ENCODE peak calls at places on chromosomes 3 and 15, in six cellular contexts. One of them, this sample, is unnamed.

GRCh38 chr15:90970274-90970673 is 15.6 kb downstream of the RCCD1 start:
- DNase-seq in astrocyte of the spinal cord: no peak
- DNase-seq in fibroblast of pulmonary artery: no peak
- DNase-seq in HFF-Myc: no peak
- DNase-seq in NB4: peak
- DNase-seq in A549: no peak
- DNase-seq in this sample: no peak

GRCh38 chr3:126926684-126927404 is 56.1 kb upstream of the PLXNA1 start:
- DNase-seq in astrocyte of the spinal cord: peak
- DNase-seq in fibroblast of pulmonary artery: peak
- DNase-seq in HFF-Myc: no peak
- DNase-seq in NB4: no peak
- DNase-seq in A549: peak
- DNase-seq in this sample: peak

GRCh38 chr3:172447611-172448579 is at the start of gene GHSR:
- DNase-seq in astrocyte of the spinal cord: no peak
- DNase-seq in fibroblast of pulmonary artery: no peak
- DNase-seq in HFF-Myc: no peak
- DNase-seq in NB4: no peak
- DNase-seq in A549: no peak
- DNase-seq in this sample: no peak

GRCh38 chr3:111040959-111041358 is 30.7 kb upstream of the NECTIN3 start:
- DNase-seq in astrocyte of the spinal cord: no peak
- DNase-seq in fibroblast of pulmonary artery: no peak
- DNase-seq in HFF-Myc: no peak
- DNase-seq in NB4: no peak
- DNase-seq in A549: no peak
- DNase-seq in this sample: no peak

GRCh38 chr15:50107591-50108408 is 11.2 kb downstream of the ATP8B4 start:
- DNase-seq in astrocyte of the spinal cord: no peak
- DNase-seq in fibroblast of pulmonary artery: no peak
- DNase-seq in HFF-Myc: no peak
- DNase-seq in NB4: peak
- DNase-seq in A549: no peak
- DNase-seq in this sample: no peak

GRCh38 chr3:41418961-41419691 is 219.8 kb downstream of the CTNNB1 start:
- DNase-seq in astrocyte of the spinal cord: peak
- DNase-seq in fibroblast of pulmonary artery: peak
- DNase-seq in HFF-Myc: no peak
- DNase-seq in NB4: peak
- DNase-seq in A549: peak
- DNase-seq in this sample: peak

GRCh38 chr3:67706934-67707333 is 52.5 kb upstream of the SUCLG2 start:
- DNase-seq in astrocyte of the spinal cord: peak
- DNase-seq in fibroblast of pulmonary artery: peak
- DNase-seq in HFF-Myc: no peak
- DNase-seq in NB4: no peak
- DNase-seq in A549: no peak
- DNase-seq in this sample: no peak

GRCh38 chr15:60358935-60359672 is 38.7 kb downstream of the ANXA2 start:
- DNase-seq in astrocyte of the spinal cord: peak
- DNase-seq in fibroblast of pulmonary artery: peak
- DNase-seq in HFF-Myc: no peak
- DNase-seq in NB4: no peak
- DNase-seq in A549: no peak
- DNase-seq in this sample: peak

GRCh38 chr3:42906085-42906904 is at the start of gene ZNF662:
- DNase-seq in astrocyte of the spinal cord: peak
- DNase-seq in fibroblast of pulmonary artery: peak
- DNase-seq in HFF-Myc: no peak
- DNase-seq in NB4: no peak
- DNase-seq in A549: no peak
- DNase-seq in this sample: peak

GRCh38 chr3:25344609-25345008 is 83.5 kb upstream of the RARB start:
- DNase-seq in astrocyte of the spinal cord: no peak
- DNase-seq in fibroblast of pulmonary artery: no peak
- DNase-seq in HFF-Myc: no peak
- DNase-seq in NB4: no peak
- DNase-seq in A549: no peak
- DNase-seq in this sample: no peak

GRCh38 chr15:36964626-36965025 is 135.7 kb downstream of the MEIS2 start:
- DNase-seq in astrocyte of the spinal cord: no peak
- DNase-seq in fibroblast of pulmonary artery: no peak
- DNase-seq in HFF-Myc: no peak
- DNase-seq in NB4: no peak
- DNase-seq in A549: no peak
- DNase-seq in this sample: no peak

GRCh38 chr15:36965561-36966342 is 134.6 kb downstream of the MEIS2 start:
- DNase-seq in astrocyte of the spinal cord: peak
- DNase-seq in fibroblast of pulmonary artery: peak
- DNase-seq in HFF-Myc: no peak
- DNase-seq in NB4: no peak
- DNase-seq in A549: no peak
- DNase-seq in this sample: no peak

GRCh38 chr15:36966704-36967103 is 133.6 kb downstream of the MEIS2 start:
- DNase-seq in astrocyte of the spinal cord: no peak
- DNase-seq in fibroblast of pulmonary artery: no peak
- DNase-seq in HFF-Myc: no peak
- DNase-seq in NB4: no peak
- DNase-seq in A549: no peak
- DNase-seq in this sample: no peak

GRCh38 chr15:36970522-36970921 is 129.8 kb downstream of the MEIS2 start:
- DNase-seq in astrocyte of the spinal cord: no peak
- DNase-seq in fibroblast of pulmonary artery: no peak
- DNase-seq in HFF-Myc: no peak
- DNase-seq in NB4: no peak
- DNase-seq in A549: no peak
- DNase-seq in this sample: no peak

DNA sequence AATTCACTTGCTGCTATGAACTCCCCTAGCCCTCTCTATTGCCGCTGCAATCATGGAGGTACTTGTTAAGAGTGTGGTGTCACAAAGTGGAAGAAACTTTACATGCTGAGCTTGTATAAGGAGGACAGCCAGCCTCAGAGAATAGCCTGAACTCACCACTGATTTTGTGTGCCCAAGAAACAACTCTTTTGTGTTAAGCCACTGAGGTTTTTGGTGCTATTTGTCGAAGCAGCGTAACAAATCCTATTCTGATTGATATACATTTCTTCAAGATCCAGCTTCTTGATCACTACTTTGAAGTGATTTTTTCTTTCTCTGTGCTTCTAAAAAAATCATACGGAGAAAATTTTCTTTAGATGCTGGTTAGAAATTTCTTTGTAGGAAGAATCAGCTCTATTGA is 132.4 kb downstream of the MEIS2 start:
- DNase-seq in astrocyte of the spinal cord: no peak
- DNase-seq in fibroblast of pulmonary artery: no peak
- DNase-seq in HFF-Myc: no peak
- DNase-seq in NB4: no peak
- DNase-seq in A549: no peak
- DNase-seq in this sample: no peak
- TF ChIP-seq CTCF in astrocyte of the spinal cord: no peak
- TF ChIP-seq CTCF in fibroblast of pulmonary artery: no peak
- TF ChIP-seq CTCF in HFF-Myc: no peak
- TF ChIP-seq CTCF in NB4: no peak
- TF ChIP-seq CTCF in A549: no peak
- TF ChIP-seq CTCF in this sample: no peak

DNA sequence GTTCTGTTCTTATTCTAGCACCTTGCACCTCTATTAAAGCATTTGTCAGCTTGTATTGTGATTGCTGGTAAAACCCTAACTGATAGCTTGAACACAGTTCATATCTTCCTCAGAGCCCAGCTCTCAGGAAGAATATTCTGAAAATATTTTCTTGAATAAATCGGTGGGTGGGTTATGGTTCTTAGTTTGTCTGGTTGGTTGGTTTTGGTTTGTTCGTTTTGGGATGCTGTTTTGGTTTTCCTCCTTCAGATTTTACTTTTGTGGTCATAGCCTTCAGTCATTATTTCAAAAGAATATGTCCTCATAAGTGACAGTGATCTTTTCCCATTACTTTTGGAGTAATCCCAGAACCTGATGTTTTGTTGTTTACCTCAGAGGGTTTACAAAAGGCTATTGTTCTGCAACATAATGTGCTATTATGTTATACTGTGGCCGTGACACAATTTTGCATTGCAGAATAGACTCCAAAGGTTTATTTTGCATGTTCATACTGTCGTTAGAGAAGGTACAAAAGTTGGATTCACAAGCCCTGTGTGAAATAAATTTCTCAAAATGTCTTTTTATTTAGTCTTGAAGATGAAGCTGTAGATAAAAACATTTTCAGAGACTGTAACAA is 2.7 kb upstream of the TMEM87A start:
- DNase-seq in astrocyte of the spinal cord: no peak
- DNase-seq in fibroblast of pulmonary artery: no peak
- DNase-seq in HFF-Myc: no peak
- DNase-seq in NB4: peak
- DNase-seq in A549: no peak
- DNase-seq in this sample: peak
- H3K4me3 ChIP-seq in astrocyte of the spinal cord: no peak
- H3K4me3 ChIP-seq in fibroblast of pulmonary artery: peak
- H3K4me3 ChIP-seq in HFF-Myc: peak
- H3K4me3 ChIP-seq in NB4: peak
- H3K4me3 ChIP-seq in A549: no peak
- H3K4me3 ChIP-seq in this sample: no peak

GRCh38 chr3:184334470-184335158 is 2.8 kb upstream of the FAM131A start:
- DNase-seq in astrocyte of the spinal cord: peak
- DNase-seq in fibroblast of pulmonary artery: peak
- DNase-seq in HFF-Myc: no peak
- DNase-seq in NB4: no peak
- DNase-seq in A549: peak
- DNase-seq in this sample: no peak
- TF ChIP-seq CTCF in astrocyte of the spinal cord: no peak
- TF ChIP-seq CTCF in fibroblast of pulmonary artery: no peak
- TF ChIP-seq CTCF in HFF-Myc: no peak
- TF ChIP-seq CTCF in NB4: no peak
- TF ChIP-seq CTCF in A549: no peak
- TF ChIP-seq CTCF in this sample: no peak

GRCh38 chr3:181719298-181719859 is 7.7 kb downstream of the SOX2 start:
- DNase-seq in astrocyte of the spinal cord: peak
- DNase-seq in fibroblast of pulmonary artery: no peak
- DNase-seq in HFF-Myc: no peak
- DNase-seq in NB4: no peak
- DNase-seq in A549: no peak
- DNase-seq in this sample: no peak
- H3K4me3 ChIP-seq in astrocyte of the spinal cord: peak
- H3K4me3 ChIP-seq in fibroblast of pulmonary artery: no peak
- H3K4me3 ChIP-seq in HFF-Myc: no peak
- H3K4me3 ChIP-seq in NB4: no peak
- H3K4me3 ChIP-seq in A549: no peak
- H3K4me3 ChIP-seq in this sample: no peak

DNA sequence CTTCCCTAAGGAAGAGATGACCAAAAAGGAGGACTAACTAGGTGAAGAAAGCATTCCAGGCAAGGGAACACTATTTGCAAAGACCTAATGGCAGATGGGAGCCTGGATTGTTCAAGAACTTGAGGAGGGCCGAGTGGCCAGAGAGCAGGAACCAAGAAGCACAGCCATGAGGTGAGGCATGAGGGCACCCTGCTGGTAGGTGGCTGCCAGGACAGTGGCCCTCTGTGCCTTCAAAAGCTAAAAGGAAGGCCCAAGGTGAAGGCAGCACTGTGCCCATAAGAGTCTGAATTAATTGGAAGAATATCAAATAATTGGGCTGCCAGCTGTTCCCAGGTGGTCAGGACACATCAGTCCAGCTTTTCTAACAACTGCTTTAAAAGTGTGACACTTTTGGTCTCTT is 27.9 kb upstream of the CTDSPL start:
- DNase-seq in astrocyte of the spinal cord: no peak
- DNase-seq in fibroblast of pulmonary artery: no peak
- DNase-seq in HFF-Myc: no peak
- DNase-seq in NB4: peak
- DNase-seq in A549: peak
- DNase-seq in this sample: no peak
- TF ChIP-seq CTCF in astrocyte of the spinal cord: no peak
- TF ChIP-seq CTCF in fibroblast of pulmonary artery: peak
- TF ChIP-seq CTCF in HFF-Myc: peak
- TF ChIP-seq CTCF in NB4: peak
- TF ChIP-seq CTCF in A549: peak
- TF ChIP-seq CTCF in this sample: peak

This sample was measured in cardiac fibroblast.